ENCODE peak calls at places on chromosomes 4 and X, in six cellular contexts. One of them, this sample, is unnamed.

GRCh38 chr4:48698029-48698901 is 81.8 kb downstream of the FRYL start:
- DNase-seq in ecto neural progenitor cell: no peak
- DNase-seq in non-pigmented ciliary epithelial cell: peak; percentile 81
- DNase-seq in heart left ventricle: peak; percentile 50
- DNase-seq in MG63: peak; percentile 71
- DNase-seq in fibroblast of pulmonary artery: peak; percentile 95
- DNase-seq in this sample: peak; percentile 90

GRCh38 chrX:16882188-16882587 is 12.0 kb upstream of the RBBP7 start:
- DNase-seq in ecto neural progenitor cell: no peak
- DNase-seq in non-pigmented ciliary epithelial cell: no peak
- DNase-seq in heart left ventricle: peak; percentile 12
- DNase-seq in MG63: peak; percentile 35
- DNase-seq in fibroblast of pulmonary artery: peak; percentile 41
- DNase-seq in this sample: peak; percentile 26

GRCh38 chr4:153004106-153004881 is 68.2 kb downstream of the FHDC1 start:
- DNase-seq in ecto neural progenitor cell: no peak
- DNase-seq in non-pigmented ciliary epithelial cell: no peak
- DNase-seq in heart left ventricle: no peak
- DNase-seq in MG63: no peak
- DNase-seq in fibroblast of pulmonary artery: no peak
- DNase-seq in this sample: no peak

GRCh38 chr4:122959441-122959840 is 37.0 kb upstream of the NUDT6 start:
- DNase-seq in ecto neural progenitor cell: no peak
- DNase-seq in non-pigmented ciliary epithelial cell: no peak
- DNase-seq in heart left ventricle: no peak
- DNase-seq in MG63: no peak
- DNase-seq in fibroblast of pulmonary artery: peak; percentile 1
- DNase-seq in this sample: no peak

GRCh38 chrX:53435997-53436396 is 1.8 kb upstream of the HSD17B10 start:
- DNase-seq in ecto neural progenitor cell: peak; percentile 57
- DNase-seq in non-pigmented ciliary epithelial cell: no peak
- DNase-seq in heart left ventricle: peak; percentile 26
- DNase-seq in MG63: peak; percentile 45
- DNase-seq in fibroblast of pulmonary artery: peak; percentile 72
- DNase-seq in this sample: peak; percentile 65

GRCh38 chr4:77617203-77617602 is 11.6 kb downstream of the CXCL13 start:
- DNase-seq in ecto neural progenitor cell: no peak
- DNase-seq in non-pigmented ciliary epithelial cell: no peak
- DNase-seq in heart left ventricle: no peak
- DNase-seq in MG63: no peak
- DNase-seq in fibroblast of pulmonary artery: no peak
- DNase-seq in this sample: peak; percentile 16

GRCh38 chr4:110988741-110989140 is 365.9 kb upstream of the PITX2 start:
- DNase-seq in ecto neural progenitor cell: no peak
- DNase-seq in non-pigmented ciliary epithelial cell: no peak
- DNase-seq in heart left ventricle: no peak
- DNase-seq in MG63: no peak
- DNase-seq in fibroblast of pulmonary artery: no peak
- DNase-seq in this sample: no peak

GRCh38 chrX:16589211-16589610 is 60.7 kb upstream of the S100G start:
- DNase-seq in ecto neural progenitor cell: no peak
- DNase-seq in non-pigmented ciliary epithelial cell: no peak
- DNase-seq in heart left ventricle: no peak
- DNase-seq in MG63: no peak
- DNase-seq in fibroblast of pulmonary artery: peak; percentile 63
- DNase-seq in this sample: peak; percentile 41

GRCh38 chrX:150813922-150814321 is 84.5 kb downstream of the CD99L2 start:
- DNase-seq in ecto neural progenitor cell: no peak
- DNase-seq in non-pigmented ciliary epithelial cell: no peak
- DNase-seq in heart left ventricle: no peak
- DNase-seq in MG63: no peak
- DNase-seq in fibroblast of pulmonary artery: no peak
- DNase-seq in this sample: no peak

GRCh38 chr4:113106076-113106475 is 56.6 kb downstream of the ANK2 start:
- DNase-seq in ecto neural progenitor cell: no peak
- DNase-seq in non-pigmented ciliary epithelial cell: peak; percentile 27
- DNase-seq in heart left ventricle: no peak
- DNase-seq in MG63: no peak
- DNase-seq in fibroblast of pulmonary artery: peak; percentile 68
- DNase-seq in this sample: peak; percentile 53

GRCh38 chr4:78645853-78646757 is 94.5 kb downstream of the ANXA3 start:
- DNase-seq in ecto neural progenitor cell: no peak
- DNase-seq in non-pigmented ciliary epithelial cell: peak; percentile 69
- DNase-seq in heart left ventricle: peak; percentile 75
- DNase-seq in MG63: peak; percentile 81
- DNase-seq in fibroblast of pulmonary artery: peak; percentile 97
- DNase-seq in this sample: peak; percentile 95

GRCh38 chr4:40056722-40057539 is at the start of gene N4BP2:
- DNase-seq in ecto neural progenitor cell: peak; percentile 80
- DNase-seq in non-pigmented ciliary epithelial cell: no peak
- DNase-seq in heart left ventricle: peak; percentile 86
- DNase-seq in MG63: peak; percentile 80
- DNase-seq in fibroblast of pulmonary artery: peak; percentile 77
- DNase-seq in this sample: peak; percentile 78

GRCh38 chr4:145298885-145299284 is 118.5 kb upstream of the OTUD4 start:
- DNase-seq in ecto neural progenitor cell: no peak
- DNase-seq in non-pigmented ciliary epithelial cell: no peak
- DNase-seq in heart left ventricle: no peak
- DNase-seq in MG63: no peak
- DNase-seq in fibroblast of pulmonary artery: no peak
- DNase-seq in this sample: no peak

GRCh38 chr4:185738038-185738552 is 73.9 kb downstream of the SORBS2 start:
- DNase-seq in ecto neural progenitor cell: no peak
- DNase-seq in non-pigmented ciliary epithelial cell: no peak
- DNase-seq in heart left ventricle: no peak
- DNase-seq in MG63: no peak
- DNase-seq in fibroblast of pulmonary artery: peak; percentile 96
- DNase-seq in this sample: peak; percentile 86